ENCODE peak calls at places on chromosomes 5 and 9, in seven cellular contexts. P, O, J, X, Z, H and K are unnamed samples.

GRCh38 chr5:78504726-78505431 is 143.7 kb downstream of the LHFPL2 start:
- DNase-seq in Z (peak), P (peak), J (no peak), X (peak), H (peak), O (peak), K (peak)

GRCh38 chr9:1977026-1977425 is 38.1 kb upstream of the SMARCA2 start:
- DNase-seq in H (no peak), X (no peak), O (no peak), P (no peak), Z (no peak), J (no peak), K (no peak)

GRCh38 chr5:65041296-65042158 is 272.8 kb downstream of the CWC27 start:
- DNase-seq in X (no peak), J (no peak), H (no peak), O (no peak), P (no peak), Z (no peak), K (no peak)

GRCh38 chr9:37501957-37502596 is 16.3 kb downstream of the POLR1E start:
- DNase-seq in J (no peak), Z (no peak), X (no peak), O (no peak), H (no peak), P (no peak), K (no peak)

GRCh38 chr5:83197326-83197725 is 120.0 kb downstream of the XRCC4 start:
- DNase-seq in O (no peak), X (no peak), Z (no peak), J (no peak), P (no peak), H (no peak), K (no peak)

GRCh38 chr9:109253637-109254284 is 67.1 kb downstream of the EPB41L4B start:
- DNase-seq in P (no peak), O (no peak), X (no peak), H (peak), Z (no peak), J (no peak), K (peak)

GRCh38 chr5:177232761-177233160 is 70.8 kb downstream of the RAB24 start:
- DNase-seq in J (no peak), P (no peak), H (peak), X (no peak), Z (no peak), O (no peak), K (peak)

GRCh38 chr9:93154293-93154903 is 20.3 kb upstream of the NINJ1 start:
- DNase-seq in H (no peak), P (no peak), J (peak), X (no peak), Z (no peak), O (no peak), K (peak)

GRCh38 chr9:76352026-76352620 is 42.1 kb downstream of the RFK start:
- DNase-seq in O (no peak), H (no peak), Z (no peak), X (no peak), J (no peak), P (no peak), K (no peak)